ENCODE peak calls at places on chromosomes 5 and 9, in nine cellular contexts. J, W, A, M, Y, S, K, U and X are unnamed samples.
A peak's percentile ranks its signal among the peaks of the same experiment; 100 is the strongest.

GRCh38 chr5:169458269-169458668 is 125.3 kb upstream of the SPDL1 start:
- DNase-seq in W (no peak), J (no peak), U (no peak), K (no peak), M (no peak), Y (no peak), S (no peak), A (no peak), X (no peak)

GRCh38 chr9:105449081-105449480 is 1.2 kb downstream of the FSD1L start:
- DNase-seq in S (no peak), Y (no peak), A (no peak), U (no peak), M (no peak), K (no peak), W (no peak), J (no peak), X (no peak)

GRCh38 chr5:31638748-31639418 is at the start of gene PDZD2:
- DNase-seq in A (peak; percentile 72), S (peak; percentile 22), U (peak; percentile 88), M (peak; percentile 76), Y (peak; percentile 47), J (peak; percentile 89), W (peak; percentile 42), K (peak; percentile 89), X (peak; percentile 16)

GRCh38 chr9:16671591-16672137 is 198.8 kb downstream of the BNC2 start:
- DNase-seq in S (no peak), J (peak; percentile 45), W (peak; percentile 70), M (no peak), U (no peak), K (no peak), A (no peak), Y (peak; percentile 48), X (peak; percentile 89)

GRCh38 chr9:109414125-109414785 is 83.9 kb downstream of the PTPN3 start:
- DNase-seq in A (no peak), U (no peak), W (no peak), Y (no peak), K (no peak), S (no peak), J (no peak), M (no peak), X (no peak)

GRCh38 chr5:143495124-143495523 is 91.6 kb upstream of the NR3C1 start:
- DNase-seq in U (no peak), W (no peak), S (no peak), Y (no peak), A (no peak), M (no peak), K (no peak), J (no peak), X (no peak)

GRCh38 chr9:71602652-71603051 is 165.7 kb downstream of the CEMIP2 start:
- DNase-seq in S (no peak), W (no peak), Y (no peak), M (no peak), K (no peak), U (no peak), A (no peak), J (no peak), X (no peak)

GRCh38 chr9:134434896-134435506 is 108.7 kb downstream of the RXRA start:
- DNase-seq in Y (peak; percentile 94), W (peak; percentile 91), A (peak; percentile 93), J (peak; percentile 94), K (peak; percentile 97), U (peak; percentile 97), M (no peak), S (no peak), X (peak; percentile 94)